ENCODE peak calls at places on chromosomes 16 and 17, in ten cellular contexts. One of them, this sample, is unnamed.
A peak's percentile ranks its signal among the peaks of the same experiment; 100 is the strongest.

GRCh38 chr16:3659200-3659599 is 4.7 kb downstream of the DNASE1 start:
- DNase-seq in GM23338: no peak
- DNase-seq in GM12865: no peak
- DNase-seq in neural progenitor cell: no peak
- DNase-seq in naive thymus-derived CD4-positive, alpha-beta T cell: no peak
- DNase-seq in transverse colon: no peak
- DNase-seq in small intestine: no peak
- DNase-seq in heart left ventricle: no peak
- DNase-seq in fibroblast of mammary gland: peak; percentile 37
- DNase-seq in skeletal muscle cell: no peak
- DNase-seq in this sample: no peak

GRCh38 chr16:51193879-51194278 is 42.8 kb upstream of the SALL1 start:
- DNase-seq in GM23338: no peak
- DNase-seq in GM12865: no peak
- DNase-seq in neural progenitor cell: no peak
- DNase-seq in naive thymus-derived CD4-positive, alpha-beta T cell: no peak
- DNase-seq in transverse colon: no peak
- DNase-seq in small intestine: no peak
- DNase-seq in heart left ventricle: no peak
- DNase-seq in fibroblast of mammary gland: no peak
- DNase-seq in skeletal muscle cell: no peak
- DNase-seq in this sample: no peak

GRCh38 chr17:54738496-54738895 is 162.2 kb upstream of the TOM1L1 start:
- DNase-seq in GM23338: no peak
- DNase-seq in GM12865: no peak
- DNase-seq in neural progenitor cell: no peak
- DNase-seq in naive thymus-derived CD4-positive, alpha-beta T cell: no peak
- DNase-seq in transverse colon: no peak
- DNase-seq in small intestine: no peak
- DNase-seq in heart left ventricle: no peak
- DNase-seq in fibroblast of mammary gland: no peak
- DNase-seq in skeletal muscle cell: no peak
- DNase-seq in this sample: no peak

GRCh38 chr16:2224183-2224486 is 744 bp downstream of the E4F1 start:
- DNase-seq in GM23338: no peak
- DNase-seq in GM12865: peak; percentile 56
- DNase-seq in neural progenitor cell: no peak
- DNase-seq in naive thymus-derived CD4-positive, alpha-beta T cell: no peak
- DNase-seq in transverse colon: no peak
- DNase-seq in small intestine: no peak
- DNase-seq in heart left ventricle: no peak
- DNase-seq in fibroblast of mammary gland: peak; percentile 56
- DNase-seq in skeletal muscle cell: no peak
- DNase-seq in this sample: no peak

GRCh38 chr16:28575446-28576109 is 21.3 kb downstream of the SULT1A2 start:
- DNase-seq in GM23338: no peak
- DNase-seq in GM12865: no peak
- DNase-seq in neural progenitor cell: no peak
- DNase-seq in naive thymus-derived CD4-positive, alpha-beta T cell: no peak
- DNase-seq in transverse colon: no peak
- DNase-seq in small intestine: no peak
- DNase-seq in heart left ventricle: no peak
- DNase-seq in fibroblast of mammary gland: no peak
- DNase-seq in skeletal muscle cell: no peak
- DNase-seq in this sample: no peak

GRCh38 chr16:76278976-76279375 is 1.8 kb downstream of the CNTNAP4 start:
- DNase-seq in GM23338: peak; percentile 70
- DNase-seq in GM12865: peak; percentile 53
- DNase-seq in neural progenitor cell: peak; percentile 55
- DNase-seq in naive thymus-derived CD4-positive, alpha-beta T cell: no peak
- DNase-seq in transverse colon: no peak
- DNase-seq in small intestine: no peak
- DNase-seq in heart left ventricle: no peak
- DNase-seq in fibroblast of mammary gland: peak; percentile 70
- DNase-seq in skeletal muscle cell: no peak
- DNase-seq in this sample: no peak

GRCh38 chr17:83185023-83186002 is 105.9 kb downstream of the METRNL start:
- DNase-seq in GM23338: no peak
- DNase-seq in GM12865: no peak
- DNase-seq in neural progenitor cell: no peak
- DNase-seq in naive thymus-derived CD4-positive, alpha-beta T cell: no peak
- DNase-seq in transverse colon: no peak
- DNase-seq in small intestine: no peak
- DNase-seq in heart left ventricle: peak; percentile 5
- DNase-seq in fibroblast of mammary gland: no peak
- DNase-seq in skeletal muscle cell: no peak
- DNase-seq in this sample: no peak

GRCh38 chr17:7263071-7263800 is 958 bp upstream of the CLDN7 start:
- DNase-seq in GM23338: peak; percentile 97
- DNase-seq in GM12865: no peak
- DNase-seq in neural progenitor cell: peak; percentile 55
- DNase-seq in naive thymus-derived CD4-positive, alpha-beta T cell: no peak
- DNase-seq in transverse colon: peak; percentile 95
- DNase-seq in small intestine: peak; percentile 97
- DNase-seq in heart left ventricle: no peak
- DNase-seq in fibroblast of mammary gland: no peak
- DNase-seq in skeletal muscle cell: no peak
- DNase-seq in this sample: no peak

GRCh38 chr17:51322390-51323029 is 62.2 kb downstream of the UTP18 start:
- DNase-seq in GM23338: peak; percentile 88
- DNase-seq in GM12865: peak; percentile 46
- DNase-seq in neural progenitor cell: peak; percentile 70
- DNase-seq in naive thymus-derived CD4-positive, alpha-beta T cell: no peak
- DNase-seq in transverse colon: no peak
- DNase-seq in small intestine: peak; percentile 28
- DNase-seq in heart left ventricle: no peak
- DNase-seq in fibroblast of mammary gland: peak; percentile 22
- DNase-seq in skeletal muscle cell: no peak
- DNase-seq in this sample: no peak

GRCh38 chr17:31061678-31062077 is 33.1 kb upstream of the NF1 start:
- DNase-seq in GM23338: peak; percentile 75
- DNase-seq in GM12865: peak; percentile 9
- DNase-seq in neural progenitor cell: peak; percentile 53
- DNase-seq in naive thymus-derived CD4-positive, alpha-beta T cell: no peak
- DNase-seq in transverse colon: no peak
- DNase-seq in small intestine: no peak
- DNase-seq in heart left ventricle: no peak
- DNase-seq in fibroblast of mammary gland: peak; percentile 6
- DNase-seq in skeletal muscle cell: no peak
- DNase-seq in this sample: no peak

GRCh38 chr16:90046971-90047713 is 27.9 kb upstream of the DBNDD1 start:
- DNase-seq in GM23338: peak; percentile 45
- DNase-seq in GM12865: no peak
- DNase-seq in neural progenitor cell: peak; percentile 94
- DNase-seq in naive thymus-derived CD4-positive, alpha-beta T cell: no peak
- DNase-seq in transverse colon: peak; percentile 54
- DNase-seq in small intestine: no peak
- DNase-seq in heart left ventricle: peak; percentile 45
- DNase-seq in fibroblast of mammary gland: peak; percentile 64
- DNase-seq in skeletal muscle cell: no peak
- DNase-seq in this sample: peak; percentile 89

GRCh38 chr16:4176794-4177438 is 60.7 kb upstream of the ADCY9 start:
- DNase-seq in GM23338: no peak
- DNase-seq in GM12865: peak; percentile 59
- DNase-seq in neural progenitor cell: no peak
- DNase-seq in naive thymus-derived CD4-positive, alpha-beta T cell: no peak
- DNase-seq in transverse colon: peak; percentile 16
- DNase-seq in small intestine: peak; percentile 70
- DNase-seq in heart left ventricle: no peak
- DNase-seq in fibroblast of mammary gland: peak; percentile 70
- DNase-seq in skeletal muscle cell: no peak
- DNase-seq in this sample: peak; percentile 23

GRCh38 chr16:4790261-4790660 is 2.1 kb upstream of the SEPTIN12 start:
- DNase-seq in GM23338: no peak
- DNase-seq in GM12865: no peak
- DNase-seq in neural progenitor cell: no peak
- DNase-seq in naive thymus-derived CD4-positive, alpha-beta T cell: no peak
- DNase-seq in transverse colon: no peak
- DNase-seq in small intestine: no peak
- DNase-seq in heart left ventricle: no peak
- DNase-seq in fibroblast of mammary gland: no peak
- DNase-seq in skeletal muscle cell: no peak
- DNase-seq in this sample: no peak

GRCh38 chr17:3033741-3034577 is 29.4 kb downstream of the OR1D5 start:
- DNase-seq in GM23338: no peak
- DNase-seq in GM12865: no peak
- DNase-seq in neural progenitor cell: no peak
- DNase-seq in naive thymus-derived CD4-positive, alpha-beta T cell: no peak
- DNase-seq in transverse colon: no peak
- DNase-seq in small intestine: no peak
- DNase-seq in heart left ventricle: no peak
- DNase-seq in fibroblast of mammary gland: no peak
- DNase-seq in skeletal muscle cell: no peak
- DNase-seq in this sample: no peak

GRCh38 chr17:50275279-50275678 is 1.0 kb downstream of the TMEM92 start:
- DNase-seq in GM23338: no peak
- DNase-seq in GM12865: no peak
- DNase-seq in neural progenitor cell: no peak
- DNase-seq in naive thymus-derived CD4-positive, alpha-beta T cell: no peak
- DNase-seq in transverse colon: no peak
- DNase-seq in small intestine: peak; percentile 12
- DNase-seq in heart left ventricle: no peak
- DNase-seq in fibroblast of mammary gland: no peak
- DNase-seq in skeletal muscle cell: no peak
- DNase-seq in this sample: no peak
- H3K4me3 ChIP-seq in GM23338: peak overlapping the region; percentile 82
- H3K4me3 ChIP-seq in GM12865: no peak overlapping the region
- H3K4me3 ChIP-seq in neural progenitor cell: no peak overlapping the region
- H3K4me3 ChIP-seq in naive thymus-derived CD4-positive, alpha-beta T cell: no peak overlapping the region
- H3K4me3 ChIP-seq in transverse colon: no peak overlapping the region
- H3K4me3 ChIP-seq in small intestine: peak overlapping the region; percentile 71
- H3K4me3 ChIP-seq in heart left ventricle: no peak overlapping the region
- H3K4me3 ChIP-seq in fibroblast of mammary gland: no peak overlapping the region
- H3K4me3 ChIP-seq in skeletal muscle cell: no peak overlapping the region
- H3K4me3 ChIP-seq in this sample: no peak overlapping the region

GRCh38 chr16:11359370-11359769 is 14.1 kb downstream of the RMI2 start:
- DNase-seq in GM23338: no peak
- DNase-seq in GM12865: no peak
- DNase-seq in neural progenitor cell: no peak
- DNase-seq in naive thymus-derived CD4-positive, alpha-beta T cell: no peak
- DNase-seq in transverse colon: no peak
- DNase-seq in small intestine: no peak
- DNase-seq in heart left ventricle: no peak
- DNase-seq in fibroblast of mammary gland: peak; percentile 63
- DNase-seq in skeletal muscle cell: peak; percentile 35
- DNase-seq in this sample: no peak

GRCh38 chr16:11360581-11360980 is 15.3 kb downstream of the RMI2 start:
- DNase-seq in GM23338: no peak
- DNase-seq in GM12865: no peak
- DNase-seq in neural progenitor cell: no peak
- DNase-seq in naive thymus-derived CD4-positive, alpha-beta T cell: no peak
- DNase-seq in transverse colon: no peak
- DNase-seq in small intestine: no peak
- DNase-seq in heart left ventricle: no peak
- DNase-seq in fibroblast of mammary gland: peak; percentile 42
- DNase-seq in skeletal muscle cell: no peak
- DNase-seq in this sample: no peak

GRCh38 chr16:11363927-11364258 is 18.6 kb downstream of the RMI2 start:
- DNase-seq in GM23338: no peak
- DNase-seq in GM12865: no peak
- DNase-seq in neural progenitor cell: no peak
- DNase-seq in naive thymus-derived CD4-positive, alpha-beta T cell: no peak
- DNase-seq in transverse colon: no peak
- DNase-seq in small intestine: no peak
- DNase-seq in heart left ventricle: no peak
- DNase-seq in fibroblast of mammary gland: no peak
- DNase-seq in skeletal muscle cell: no peak
- DNase-seq in this sample: no peak

GRCh38 chr16:11361043-11361442 is 15.8 kb downstream of the RMI2 start:
- DNase-seq in GM23338: no peak
- DNase-seq in GM12865: no peak
- DNase-seq in neural progenitor cell: no peak
- DNase-seq in naive thymus-derived CD4-positive, alpha-beta T cell: no peak
- DNase-seq in transverse colon: no peak
- DNase-seq in small intestine: no peak
- DNase-seq in heart left ventricle: no peak
- DNase-seq in fibroblast of mammary gland: peak; percentile 62
- DNase-seq in skeletal muscle cell: no peak
- DNase-seq in this sample: no peak

GRCh38 chr16:11361751-11362742 is 16.8 kb downstream of the RMI2 start:
- DNase-seq in GM23338: no peak
- DNase-seq in GM12865: peak; percentile 70
- DNase-seq in neural progenitor cell: no peak
- DNase-seq in naive thymus-derived CD4-positive, alpha-beta T cell: peak; percentile 29
- DNase-seq in transverse colon: no peak
- DNase-seq in small intestine: peak; percentile 36
- DNase-seq in heart left ventricle: no peak
- DNase-seq in fibroblast of mammary gland: peak; percentile 69
- DNase-seq in skeletal muscle cell: no peak
- DNase-seq in this sample: no peak
- H3K4me3 ChIP-seq in GM23338: no peak overlapping the region
- H3K4me3 ChIP-seq in GM12865: peak overlapping the region; percentile 12
- H3K4me3 ChIP-seq in neural progenitor cell: no peak overlapping the region
- H3K4me3 ChIP-seq in naive thymus-derived CD4-positive, alpha-beta T cell: peak overlapping the region; percentile 50
- H3K4me3 ChIP-seq in transverse colon: no peak overlapping the region
- H3K4me3 ChIP-seq in small intestine: no peak overlapping the region
- H3K4me3 ChIP-seq in heart left ventricle: no peak overlapping the region
- H3K4me3 ChIP-seq in fibroblast of mammary gland: no peak overlapping the region
- H3K4me3 ChIP-seq in skeletal muscle cell: no peak overlapping the region
- H3K4me3 ChIP-seq in this sample: no peak overlapping the region

DNA sequence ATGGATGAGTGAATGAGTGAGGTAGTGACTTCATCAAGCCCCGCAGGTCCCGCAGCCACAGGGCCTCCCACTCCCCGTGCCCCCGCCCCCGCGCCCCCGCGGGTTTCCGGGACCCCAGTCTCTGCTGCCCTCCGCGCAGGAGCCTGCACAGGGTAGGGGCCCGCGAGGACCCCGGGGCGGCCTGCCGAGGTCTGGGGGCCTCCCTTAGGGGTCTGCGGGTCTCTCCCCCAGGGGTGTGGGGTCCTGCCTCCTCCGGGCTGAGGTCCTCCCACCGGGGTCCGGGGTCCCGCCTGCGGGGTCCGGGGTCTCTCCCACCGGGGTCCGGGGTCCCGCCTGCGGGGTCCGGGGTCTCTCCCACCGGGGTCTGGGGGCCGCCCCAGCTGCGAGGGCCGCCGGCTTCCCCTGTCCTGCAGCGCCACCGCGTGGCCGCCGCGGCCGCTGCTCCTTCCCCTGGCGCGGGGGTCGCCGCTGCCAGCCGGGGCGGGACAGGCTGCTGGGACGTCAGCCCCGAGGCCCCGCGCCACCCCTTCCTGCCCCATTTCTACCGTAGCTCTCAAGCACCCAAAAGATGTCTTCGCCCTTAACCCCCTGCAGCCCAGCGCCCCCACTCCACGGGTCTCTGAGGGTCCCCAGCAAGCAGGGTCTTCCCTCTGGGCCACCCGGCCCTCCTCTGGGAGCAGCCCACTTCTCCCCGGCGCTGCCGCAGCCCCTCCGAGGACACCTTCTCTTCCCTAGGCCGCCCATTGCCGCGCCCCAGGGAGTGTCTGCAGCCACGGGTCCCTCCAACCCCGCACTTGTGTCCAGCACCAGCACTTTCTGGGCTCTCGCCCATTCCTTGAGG is 10.4 kb upstream of the CHMP6 start:
- DNase-seq in GM23338: peak; percentile 68
- DNase-seq in GM12865: peak; percentile 31
- DNase-seq in neural progenitor cell: peak; percentile 83
- DNase-seq in naive thymus-derived CD4-positive, alpha-beta T cell: peak; percentile 32
- DNase-seq in transverse colon: no peak
- DNase-seq in small intestine: no peak
- DNase-seq in heart left ventricle: no peak
- DNase-seq in fibroblast of mammary gland: no peak
- DNase-seq in skeletal muscle cell: no peak
- DNase-seq in this sample: no peak
- H3K4me3 ChIP-seq in GM23338: peak overlapping the region; percentile 62
- H3K4me3 ChIP-seq in GM12865: no peak overlapping the region
- H3K4me3 ChIP-seq in neural progenitor cell: peak overlapping the region; percentile 52
- H3K4me3 ChIP-seq in naive thymus-derived CD4-positive, alpha-beta T cell: no peak overlapping the region
- H3K4me3 ChIP-seq in transverse colon: no peak overlapping the region
- H3K4me3 ChIP-seq in small intestine: no peak overlapping the region
- H3K4me3 ChIP-seq in heart left ventricle: no peak overlapping the region
- H3K4me3 ChIP-seq in fibroblast of mammary gland: no peak overlapping the region
- H3K4me3 ChIP-seq in skeletal muscle cell: peak overlapping the region; percentile 25
- H3K4me3 ChIP-seq in this sample: no peak overlapping the region

GRCh38 chr16:67155305-67156145 is 4.2 kb downstream of the TRADD start:
- DNase-seq in GM23338: peak; percentile 84
- DNase-seq in GM12865: peak; percentile 84
- DNase-seq in neural progenitor cell: peak; percentile 95
- DNase-seq in naive thymus-derived CD4-positive, alpha-beta T cell: peak; percentile 76
- DNase-seq in transverse colon: peak; percentile 80
- DNase-seq in small intestine: peak; percentile 63
- DNase-seq in heart left ventricle: peak; percentile 71
- DNase-seq in fibroblast of mammary gland: peak; percentile 67
- DNase-seq in skeletal muscle cell: no peak
- DNase-seq in this sample: no peak
- H3K4me3 ChIP-seq in GM23338: peak overlapping the region; percentile 57
- H3K4me3 ChIP-seq in GM12865: no peak overlapping the region
- H3K4me3 ChIP-seq in neural progenitor cell: peak overlapping the region; percentile 48
- H3K4me3 ChIP-seq in naive thymus-derived CD4-positive, alpha-beta T cell: no peak overlapping the region
- H3K4me3 ChIP-seq in transverse colon: no peak overlapping the region
- H3K4me3 ChIP-seq in small intestine: peak overlapping the region; percentile 4
- H3K4me3 ChIP-seq in heart left ventricle: peak overlapping the region; percentile 26
- H3K4me3 ChIP-seq in fibroblast of mammary gland: no peak overlapping the region
- H3K4me3 ChIP-seq in skeletal muscle cell: no peak overlapping the region
- H3K4me3 ChIP-seq in this sample: no peak overlapping the region

This sample was measured in adrenal gland.